ENCODE peak calls at places on chromosomes 16 and 17, in four cellular contexts. One of them, this sample, is unnamed.
A peak's percentile ranks its signal among the peaks of the same experiment; 100 is the strongest.

GRCh38 chr17:39676198-39676819 is 8.1 kb downstream of the PNMT start:
- DNase-seq in EL: no peak
- DNase-seq in HuH-7: no peak
- DNase-seq in B cell: peak; percentile 64
- DNase-seq in this sample: no peak

GRCh38 chr17:74325743-74326379 is at the start of gene KIF19:
- DNase-seq in EL: no peak
- DNase-seq in HuH-7: no peak
- DNase-seq in B cell: peak; percentile 19
- DNase-seq in this sample: peak; percentile 60

GRCh38 chr16:578870-579405 is 9.2 kb downstream of the PIGQ start:
- DNase-seq in B cell: peak; percentile 83
- DNase-seq in EL: no peak
- DNase-seq in HuH-7: peak; percentile 63
- DNase-seq in this sample: peak; percentile 49

GRCh38 chr17:5705081-5705875 is 121.0 kb upstream of the NLRP1 start:
- DNase-seq in B cell: no peak
- DNase-seq in HuH-7: peak; percentile 15
- DNase-seq in EL: peak; percentile 18
- DNase-seq in this sample: no peak

GRCh38 chr17:73203788-73204479 is 11.1 kb downstream of the COG1 start:
- DNase-seq in HuH-7: no peak
- DNase-seq in B cell: no peak
- DNase-seq in EL: no peak
- DNase-seq in this sample: no peak

GRCh38 chr17:50558955-50559614 is 1.4 kb upstream of the CACNA1G start:
- DNase-seq in EL: no peak
- DNase-seq in HuH-7: no peak
- DNase-seq in B cell: peak; percentile 50
- DNase-seq in this sample: no peak

GRCh38 chr16:89081556-89081955 is 12.1 kb upstream of the ACSF3 start:
- DNase-seq in HuH-7: no peak
- DNase-seq in EL: no peak
- DNase-seq in B cell: no peak
- DNase-seq in this sample: no peak

GRCh38 chr17:59465949-59466307 is 99.5 kb upstream of the DHX40 start:
- DNase-seq in EL: no peak
- DNase-seq in B cell: no peak
- DNase-seq in HuH-7: no peak
- DNase-seq in this sample: no peak

GRCh38 chr17:41494524-41494923 is 4.8 kb upstream of the KRT36 start:
- DNase-seq in HuH-7: no peak
- DNase-seq in B cell: no peak
- DNase-seq in EL: peak; percentile 64
- DNase-seq in this sample: no peak

GRCh38 chr16:48887646-48888045 is 277.7 kb upstream of the N4BP1 start:
- DNase-seq in HuH-7: no peak
- DNase-seq in B cell: no peak
- DNase-seq in EL: no peak
- DNase-seq in this sample: no peak

GRCh38 chr16:1308036-1308976 is 1.1 kb upstream of the UBE2I start:
- DNase-seq in B cell: no peak
- DNase-seq in EL: no peak
- DNase-seq in HuH-7: peak; percentile 38
- DNase-seq in this sample: no peak

GRCh38 chr17:80364091-80364691 is 50.8 kb upstream of the ENDOV start:
- DNase-seq in B cell: no peak
- DNase-seq in HuH-7: peak; percentile 69
- DNase-seq in EL: no peak
- DNase-seq in this sample: peak; percentile 55

GRCh38 chr16:87499189-87499486 is 6.3 kb upstream of the ZCCHC14 start:
- DNase-seq in B cell: no peak
- DNase-seq in HuH-7: no peak
- DNase-seq in EL: peak; percentile 76
- DNase-seq in this sample: no peak

GRCh38 chr16:2437032-2437790 is 8.0 kb downstream of the CCNF start:
- DNase-seq in B cell: no peak
- DNase-seq in HuH-7: no peak
- DNase-seq in EL: no peak
- DNase-seq in this sample: no peak

GRCh38 chr16:8493885-8494487 is 96.3 kb downstream of the TMEM114 start:
- DNase-seq in B cell: no peak
- DNase-seq in EL: no peak
- DNase-seq in HuH-7: no peak
- DNase-seq in this sample: no peak

GRCh38 chr16:19366384-19366783 is 51.3 kb upstream of the TMC5 start:
- DNase-seq in EL: peak; percentile 23
- DNase-seq in B cell: no peak
- DNase-seq in HuH-7: no peak
- DNase-seq in this sample: no peak

GRCh38 chr16:50178397-50179018 is 25.4 kb downstream of the TENT4B start:
- DNase-seq in B cell: no peak
- DNase-seq in HuH-7: no peak
- DNase-seq in EL: no peak
- DNase-seq in this sample: no peak

GRCh38 chr16:75293746-75294145 is 42.3 kb upstream of the BCAR1 start:
- DNase-seq in B cell: no peak
- DNase-seq in EL: no peak
- DNase-seq in HuH-7: no peak
- DNase-seq in this sample: no peak

GRCh38 chr16:48158296-48158695 is 2.5 kb upstream of the ABCC12 start:
- DNase-seq in EL: peak; percentile 60
- DNase-seq in B cell: no peak
- DNase-seq in HuH-7: no peak
- DNase-seq in this sample: no peak

GRCh38 chr17:37340804-37341203 is 35.0 kb upstream of the C17orf78 start:
- DNase-seq in EL: no peak
- DNase-seq in B cell: no peak
- DNase-seq in HuH-7: no peak
- DNase-seq in this sample: no peak

GRCh38 chr16:14070877-14071575 is at the start of gene MRTFB:
- DNase-seq in HuH-7: peak; percentile 84
- DNase-seq in EL: peak; percentile 71
- DNase-seq in B cell: peak; percentile 91
- DNase-seq in this sample: peak; percentile 95

GRCh38 chr17:83185023-83186002 is 105.9 kb downstream of the METRNL start:
- DNase-seq in HuH-7: no peak
- DNase-seq in EL: no peak
- DNase-seq in B cell: no peak
- DNase-seq in this sample: no peak